ENCODE peak calls at places on chromosomes 12 and 14, in seven cellular contexts. One of them, this sample, is unnamed.

GRCh38 chr12:46808955-46809697 is 16.7 kb downstream of the SLC38A4 start:
- DNase-seq in cardiac muscle cell: no peak
- DNase-seq in CD8-positive, alpha-beta T cell: no peak
- DNase-seq in CD4-positive, alpha-beta T cell: no peak
- DNase-seq in body of pancreas: no peak
- DNase-seq in Panc1: no peak
- DNase-seq in thoracic aorta: no peak
- DNase-seq in this sample: no peak

GRCh38 chr12:120470150-120470817 is 736 bp upstream of the SRSF9 start:
- DNase-seq in body of pancreas: no peak
- DNase-seq in CD8-positive, alpha-beta T cell: no peak
- DNase-seq in cardiac muscle cell: peak
- DNase-seq in thoracic aorta: no peak
- DNase-seq in CD4-positive, alpha-beta T cell: no peak
- DNase-seq in Panc1: no peak
- DNase-seq in this sample: no peak

GRCh38 chr12:116662612-116663144 is 75.2 kb downstream of the SPRING1 start:
- DNase-seq in CD8-positive, alpha-beta T cell: no peak
- DNase-seq in thoracic aorta: no peak
- DNase-seq in CD4-positive, alpha-beta T cell: no peak
- DNase-seq in cardiac muscle cell: no peak
- DNase-seq in body of pancreas: peak
- DNase-seq in Panc1: no peak
- DNase-seq in this sample: peak

GRCh38 chr12:95943231-95943842 is at the start of gene AMDHD1:
- DNase-seq in body of pancreas: peak
- DNase-seq in cardiac muscle cell: peak
- DNase-seq in CD8-positive, alpha-beta T cell: peak
- DNase-seq in Panc1: no peak
- DNase-seq in CD4-positive, alpha-beta T cell: peak
- DNase-seq in thoracic aorta: no peak
- DNase-seq in this sample: peak

GRCh38 chr12:21774358-21775129 is at the start of gene KCNJ8:
- DNase-seq in body of pancreas: peak
- DNase-seq in cardiac muscle cell: peak
- DNase-seq in Panc1: no peak
- DNase-seq in thoracic aorta: peak
- DNase-seq in CD4-positive, alpha-beta T cell: no peak
- DNase-seq in CD8-positive, alpha-beta T cell: no peak
- DNase-seq in this sample: peak

GRCh38 chr12:83945871-83946270 is 966.7 kb downstream of the SLC6A15 start:
- DNase-seq in Panc1: no peak
- DNase-seq in CD8-positive, alpha-beta T cell: no peak
- DNase-seq in thoracic aorta: no peak
- DNase-seq in cardiac muscle cell: no peak
- DNase-seq in body of pancreas: no peak
- DNase-seq in CD4-positive, alpha-beta T cell: no peak
- DNase-seq in this sample: no peak

GRCh38 chr12:18681818-18682217 is 56.0 kb downstream of the PLCZ1 start:
- DNase-seq in body of pancreas: no peak
- DNase-seq in Panc1: no peak
- DNase-seq in thoracic aorta: no peak
- DNase-seq in cardiac muscle cell: no peak
- DNase-seq in CD4-positive, alpha-beta T cell: no peak
- DNase-seq in CD8-positive, alpha-beta T cell: no peak
- DNase-seq in this sample: no peak

GRCh38 chr14:56004807-56005579 is 113.2 kb upstream of the PELI2 start:
- DNase-seq in thoracic aorta: no peak
- DNase-seq in Panc1: no peak
- DNase-seq in CD4-positive, alpha-beta T cell: no peak
- DNase-seq in body of pancreas: peak
- DNase-seq in CD8-positive, alpha-beta T cell: peak
- DNase-seq in cardiac muscle cell: peak
- DNase-seq in this sample: no peak

GRCh38 chr12:124303579-124304313 is 8.9 kb downstream of the RFLNA start:
- DNase-seq in body of pancreas: no peak
- DNase-seq in cardiac muscle cell: no peak
- DNase-seq in Panc1: no peak
- DNase-seq in CD8-positive, alpha-beta T cell: no peak
- DNase-seq in CD4-positive, alpha-beta T cell: no peak
- DNase-seq in thoracic aorta: no peak
- DNase-seq in this sample: no peak

GRCh38 chr14:54881761-54882401 is 20.7 kb downstream of the GCH1 start:
- DNase-seq in cardiac muscle cell: no peak
- DNase-seq in CD8-positive, alpha-beta T cell: no peak
- DNase-seq in CD4-positive, alpha-beta T cell: no peak
- DNase-seq in thoracic aorta: no peak
- DNase-seq in body of pancreas: no peak
- DNase-seq in Panc1: no peak
- DNase-seq in this sample: peak
- TF ChIP-seq CTCF in cardiac muscle cell: no peak
- TF ChIP-seq CTCF in CD8-positive, alpha-beta T cell: no peak
- TF ChIP-seq CTCF in CD4-positive, alpha-beta T cell: no peak
- TF ChIP-seq CTCF in thoracic aorta: no peak
- TF ChIP-seq CTCF in body of pancreas: no peak
- TF ChIP-seq CTCF in Panc1: no peak
- TF ChIP-seq CTCF in this sample: no peak

DNA sequence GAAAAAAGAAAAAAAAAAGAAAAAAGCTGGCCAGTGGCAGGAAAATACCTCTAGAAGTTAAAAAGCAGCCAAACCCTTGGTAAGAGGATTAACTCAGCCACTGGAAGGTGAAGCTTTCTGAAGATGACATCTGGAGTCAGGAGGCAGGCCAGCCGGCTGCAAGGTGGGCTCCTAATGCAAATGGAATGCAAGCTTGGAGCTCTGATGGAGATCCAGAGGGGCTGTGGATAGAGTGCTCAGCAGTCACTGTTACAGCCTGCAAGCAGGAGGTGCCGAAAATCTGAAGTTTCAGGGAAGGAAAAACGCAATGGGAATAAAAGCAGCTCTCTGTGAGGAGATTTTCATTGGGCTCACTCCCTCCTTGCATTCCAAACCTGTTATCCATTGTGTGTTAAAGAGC is 41.0 kb downstream of the GSC start:
- DNase-seq in thoracic aorta: no peak
- DNase-seq in cardiac muscle cell: no peak
- DNase-seq in CD8-positive, alpha-beta T cell: no peak
- DNase-seq in CD4-positive, alpha-beta T cell: no peak
- DNase-seq in body of pancreas: no peak
- DNase-seq in Panc1: no peak
- DNase-seq in this sample: no peak
- H3K27ac ChIP-seq in thoracic aorta: no peak
- H3K27ac ChIP-seq in cardiac muscle cell: no peak
- H3K27ac ChIP-seq in CD8-positive, alpha-beta T cell: no peak
- H3K27ac ChIP-seq in CD4-positive, alpha-beta T cell: no peak
- H3K27ac ChIP-seq in body of pancreas: no peak
- H3K27ac ChIP-seq in Panc1: no peak
- H3K27ac ChIP-seq in this sample: no peak

GRCh38 chr14:36647417-36647826 is 14.2 kb upstream of the PAX9 start:
- DNase-seq in body of pancreas: no peak
- DNase-seq in Panc1: no peak
- DNase-seq in cardiac muscle cell: no peak
- DNase-seq in CD8-positive, alpha-beta T cell: no peak
- DNase-seq in thoracic aorta: no peak
- DNase-seq in CD4-positive, alpha-beta T cell: no peak
- DNase-seq in this sample: no peak

GRCh38 chr14:36647827-36648753 is 13.6 kb upstream of the PAX9 start:
- DNase-seq in body of pancreas: peak
- DNase-seq in Panc1: no peak
- DNase-seq in thoracic aorta: no peak
- DNase-seq in CD4-positive, alpha-beta T cell: no peak
- DNase-seq in cardiac muscle cell: peak
- DNase-seq in CD8-positive, alpha-beta T cell: no peak
- DNase-seq in this sample: no peak

GRCh38 chr14:36649872-36650650 is 11.6 kb upstream of the PAX9 start:
- DNase-seq in thoracic aorta: no peak
- DNase-seq in body of pancreas: no peak
- DNase-seq in CD8-positive, alpha-beta T cell: no peak
- DNase-seq in cardiac muscle cell: no peak
- DNase-seq in CD4-positive, alpha-beta T cell: no peak
- DNase-seq in Panc1: no peak
- DNase-seq in this sample: no peak

GRCh38 chr14:36652542-36653201 is 9.0 kb upstream of the PAX9 start:
- DNase-seq in CD8-positive, alpha-beta T cell: no peak
- DNase-seq in Panc1: no peak
- DNase-seq in body of pancreas: no peak
- DNase-seq in thoracic aorta: no peak
- DNase-seq in cardiac muscle cell: no peak
- DNase-seq in CD4-positive, alpha-beta T cell: no peak
- DNase-seq in this sample: no peak

GRCh38 chr14:36646664-36647416 is 14.8 kb upstream of the PAX9 start:
- DNase-seq in thoracic aorta: no peak
- DNase-seq in body of pancreas: peak
- DNase-seq in Panc1: no peak
- DNase-seq in cardiac muscle cell: no peak
- DNase-seq in CD8-positive, alpha-beta T cell: no peak
- DNase-seq in CD4-positive, alpha-beta T cell: no peak
- DNase-seq in this sample: no peak
- TF ChIP-seq CTCF in thoracic aorta: no peak
- TF ChIP-seq CTCF in body of pancreas: no peak
- TF ChIP-seq CTCF in Panc1: no peak
- TF ChIP-seq CTCF in cardiac muscle cell: no peak
- TF ChIP-seq CTCF in CD8-positive, alpha-beta T cell: no peak
- TF ChIP-seq CTCF in CD4-positive, alpha-beta T cell: no peak
- TF ChIP-seq CTCF in this sample: no peak

GRCh38 chr12:122886851-122887816 is 8.8 kb downstream of the VPS37B start:
- DNase-seq in CD4-positive, alpha-beta T cell: no peak
- DNase-seq in cardiac muscle cell: no peak
- DNase-seq in body of pancreas: peak
- DNase-seq in CD8-positive, alpha-beta T cell: no peak
- DNase-seq in thoracic aorta: no peak
- DNase-seq in Panc1: peak
- DNase-seq in this sample: peak
- H3K27ac ChIP-seq in CD4-positive, alpha-beta T cell: no peak
- H3K27ac ChIP-seq in cardiac muscle cell: peak
- H3K27ac ChIP-seq in body of pancreas: peak
- H3K27ac ChIP-seq in CD8-positive, alpha-beta T cell: no peak
- H3K27ac ChIP-seq in thoracic aorta: no peak
- H3K27ac ChIP-seq in Panc1: peak
- H3K27ac ChIP-seq in this sample: peak

DNA sequence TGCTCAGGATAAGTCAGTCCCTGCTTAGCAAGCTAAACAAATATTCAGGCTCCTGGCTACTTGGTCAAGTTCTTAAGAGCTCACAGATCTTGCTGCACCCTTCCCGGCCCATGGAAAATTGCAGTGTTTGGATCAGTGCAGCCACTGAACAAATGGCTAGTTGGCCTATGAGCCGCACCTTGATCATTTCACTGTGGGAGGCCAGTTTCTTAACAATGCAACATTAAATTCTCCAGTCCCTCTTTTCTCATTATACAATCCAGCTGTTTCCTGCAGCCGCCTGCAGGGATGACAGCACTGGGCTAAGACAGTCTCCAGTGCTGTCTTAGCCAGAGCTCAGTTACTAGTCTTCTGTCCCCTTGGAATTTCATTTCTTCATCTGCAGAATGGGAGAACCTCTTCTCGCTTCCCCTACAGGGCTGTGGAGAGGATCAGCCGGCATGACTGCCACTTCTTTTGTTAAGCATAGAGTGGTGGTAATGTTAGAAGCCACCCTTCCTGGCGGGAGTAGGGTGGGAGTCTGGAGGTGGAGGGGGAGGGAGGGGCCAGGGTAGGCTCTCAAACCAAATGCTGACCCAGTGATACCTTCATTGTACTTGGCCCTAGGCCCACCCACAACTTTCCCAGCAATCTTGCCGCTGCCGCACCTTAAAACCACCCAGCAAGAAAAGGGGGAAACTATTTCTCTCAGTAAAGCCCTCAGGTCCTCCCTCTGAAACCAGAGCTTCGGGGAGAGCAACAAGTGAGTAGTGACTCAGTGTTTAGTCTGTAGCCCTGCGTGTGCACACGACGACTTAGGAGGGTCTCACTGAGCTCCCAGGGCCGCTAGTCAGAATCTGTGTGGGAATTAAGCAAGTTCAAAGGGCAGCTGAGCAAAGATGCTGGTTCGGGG is 145.7 kb downstream of the NUAK1 start:
- DNase-seq in Panc1: no peak
- DNase-seq in cardiac muscle cell: no peak
- DNase-seq in CD8-positive, alpha-beta T cell: no peak
- DNase-seq in CD4-positive, alpha-beta T cell: no peak
- DNase-seq in thoracic aorta: no peak
- DNase-seq in body of pancreas: no peak
- DNase-seq in this sample: no peak
- TF ChIP-seq CTCF in Panc1: no peak
- TF ChIP-seq CTCF in cardiac muscle cell: no peak
- TF ChIP-seq CTCF in CD8-positive, alpha-beta T cell: no peak
- TF ChIP-seq CTCF in CD4-positive, alpha-beta T cell: no peak
- TF ChIP-seq CTCF in thoracic aorta: no peak
- TF ChIP-seq CTCF in body of pancreas: no peak
- TF ChIP-seq CTCF in this sample: no peak

DNA sequence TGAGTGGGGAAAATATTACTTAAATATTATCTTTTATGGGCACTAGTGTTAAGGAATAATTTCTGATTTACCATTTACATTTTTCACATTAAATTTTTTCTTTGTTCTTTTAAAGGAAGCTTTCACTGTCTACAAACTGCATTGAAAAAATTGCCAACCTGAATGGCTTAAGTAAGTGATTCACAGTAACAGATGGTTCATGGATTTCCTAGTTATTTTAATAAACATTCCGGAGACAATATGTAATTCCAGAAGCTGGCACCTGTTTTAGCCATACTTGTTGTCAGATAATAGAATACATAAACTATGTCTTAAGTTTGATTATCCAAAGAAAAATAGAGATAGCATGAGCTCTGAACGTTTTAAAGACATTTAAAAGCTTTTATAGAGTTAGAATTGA is 17.1 kb downstream of the DNAL1 start:
- DNase-seq in CD8-positive, alpha-beta T cell: no peak
- DNase-seq in Panc1: no peak
- DNase-seq in body of pancreas: no peak
- DNase-seq in CD4-positive, alpha-beta T cell: no peak
- DNase-seq in cardiac muscle cell: no peak
- DNase-seq in thoracic aorta: no peak
- DNase-seq in this sample: no peak
- H3K27ac ChIP-seq in CD8-positive, alpha-beta T cell: no peak
- H3K27ac ChIP-seq in Panc1: no peak
- H3K27ac ChIP-seq in body of pancreas: no peak
- H3K27ac ChIP-seq in CD4-positive, alpha-beta T cell: no peak
- H3K27ac ChIP-seq in cardiac muscle cell: no peak
- H3K27ac ChIP-seq in thoracic aorta: no peak
- H3K27ac ChIP-seq in this sample: no peak

DNA sequence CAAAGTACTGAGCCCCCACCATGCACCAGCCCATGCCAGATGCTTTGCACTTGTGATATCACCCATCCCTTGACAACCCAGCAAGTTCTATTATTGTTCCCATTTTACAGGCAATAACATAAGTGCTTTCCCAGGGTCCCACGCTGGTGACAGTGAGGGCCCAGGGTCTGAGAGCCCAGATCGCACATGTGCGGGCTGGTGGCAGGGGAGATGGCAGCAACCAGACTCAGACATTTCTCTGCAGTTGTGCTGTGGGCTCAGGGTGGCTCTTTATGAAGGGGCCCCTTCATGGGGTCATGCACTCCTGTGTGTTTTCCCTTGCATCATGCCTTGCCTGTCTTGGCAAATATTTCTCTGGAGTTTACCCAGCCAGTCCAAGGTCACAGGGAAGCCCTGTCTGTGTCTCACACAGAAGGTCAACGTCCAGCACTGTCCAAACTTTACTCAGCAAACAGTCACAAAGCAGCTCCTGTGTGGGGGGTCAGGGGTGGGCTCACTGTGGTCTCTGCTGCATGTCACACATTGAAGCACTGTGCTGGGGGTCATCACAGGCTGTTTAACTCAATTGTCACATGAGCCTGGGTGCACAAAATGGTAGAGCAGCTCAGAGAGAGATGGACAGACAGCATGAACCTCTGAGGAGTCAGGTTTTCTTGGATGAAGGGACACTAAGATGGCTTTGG is 12.7 kb downstream of the SERPINA5 start:
- DNase-seq in CD4-positive, alpha-beta T cell: no peak
- DNase-seq in body of pancreas: peak
- DNase-seq in Panc1: no peak
- DNase-seq in thoracic aorta: no peak
- DNase-seq in cardiac muscle cell: no peak
- DNase-seq in CD8-positive, alpha-beta T cell: no peak
- DNase-seq in this sample: peak
- TF ChIP-seq CTCF in CD4-positive, alpha-beta T cell: no peak
- TF ChIP-seq CTCF in body of pancreas: no peak
- TF ChIP-seq CTCF in Panc1: no peak
- TF ChIP-seq CTCF in thoracic aorta: no peak
- TF ChIP-seq CTCF in cardiac muscle cell: no peak
- TF ChIP-seq CTCF in CD8-positive, alpha-beta T cell: no peak
- TF ChIP-seq CTCF in this sample: no peak